ENCODE peak calls at places on chromosomes 11 and 22, in four cellular contexts. Y is GM20000, O is ovary, A is uterus. D is an unnamed sample.

GRCh38 chr11:2766166-2766565 is 66.4 kb upstream of the KCNQ1OT1 start:
- DNase-seq in Y (no peak), O (peak), A (no peak), D (no peak)

GRCh38 chr11:130088909-130089668 is 19.4 kb downstream of the APLP2 start:
- DNase-seq in Y (no peak), O (no peak), A (no peak), D (no peak)

GRCh38 chr11:34243620-34244493 is 114.0 kb downstream of the ABTB2 start:
- DNase-seq in Y (peak), O (no peak), A (no peak), D (no peak)

GRCh38 chr11:131592734-131593133 is 222.3 kb downstream of the NTM start:
- DNase-seq in Y (no peak), O (no peak), A (no peak), D (no peak)

GRCh38 chr22:27115816-27116256 is 458.4 kb downstream of the MIAT start:
- DNase-seq in Y (no peak), O (no peak), A (no peak), D (no peak)

GRCh38 chr11:117143390-117143789 is 697 bp upstream of the PAFAH1B2 start:
- DNase-seq in Y (peak), O (peak), A (peak), D (peak)

GRCh38 chr11:45593992-45594391 is 71.4 kb downstream of the CHST1 start:
- DNase-seq in Y (no peak), O (no peak), A (no peak), D (no peak)

GRCh38 chr11:133418218-133418617 is 114.1 kb downstream of the OPCML start:
- DNase-seq in Y (no peak), O (no peak), A (no peak), D (no peak)

GRCh38 chr11:44338031-44338430 is 28.1 kb upstream of the ALX4 start:
- DNase-seq in Y (no peak), O (no peak), A (no peak), D (no peak)

GRCh38 chr11:35163707-35164496 is 24.9 kb downstream of the CD44 start:
- DNase-seq in Y (peak), O (no peak), A (no peak), D (no peak)

GRCh38 chr11:117986981-117987495 is 844 bp downstream of the IL10RA start:
- DNase-seq in Y (peak), O (no peak), A (no peak), D (no peak)

GRCh38 chr11:92626624-92627023 is 342.8 kb upstream of the MTNR1B start:
- DNase-seq in Y (no peak), O (no peak), A (no peak), D (no peak)

GRCh38 chr11:105179542-105180278 is 40.1 kb upstream of the CARD18 start:
- DNase-seq in Y (no peak), O (no peak), A (no peak), D (no peak)

GRCh38 chr11:17148536-17148935 is 59.2 kb downstream of the PIK3C2A start:
- DNase-seq in Y (no peak), O (no peak), A (no peak), D (no peak)

GRCh38 chr11:36308577-36308976 is 12.5 kb downstream of the PRR5L start:
- DNase-seq in Y (no peak), O (no peak), A (no peak), D (no peak)

GRCh38 chr11:26276798-26277424 is 55.0 kb upstream of the ANO3 start:
- DNase-seq in Y (peak), O (no peak), A (peak), D (peak)

GRCh38 chr22:18952022-18952421 is 15.9 kb upstream of the PRODH start:
- DNase-seq in Y (no peak), O (no peak), A (no peak), D (no peak)

GRCh38 chr22:44398791-44399190 is 86.0 kb upstream of the SHISAL1 start:
- DNase-seq in Y (no peak), O (peak), A (peak), D (peak)

DNA sequence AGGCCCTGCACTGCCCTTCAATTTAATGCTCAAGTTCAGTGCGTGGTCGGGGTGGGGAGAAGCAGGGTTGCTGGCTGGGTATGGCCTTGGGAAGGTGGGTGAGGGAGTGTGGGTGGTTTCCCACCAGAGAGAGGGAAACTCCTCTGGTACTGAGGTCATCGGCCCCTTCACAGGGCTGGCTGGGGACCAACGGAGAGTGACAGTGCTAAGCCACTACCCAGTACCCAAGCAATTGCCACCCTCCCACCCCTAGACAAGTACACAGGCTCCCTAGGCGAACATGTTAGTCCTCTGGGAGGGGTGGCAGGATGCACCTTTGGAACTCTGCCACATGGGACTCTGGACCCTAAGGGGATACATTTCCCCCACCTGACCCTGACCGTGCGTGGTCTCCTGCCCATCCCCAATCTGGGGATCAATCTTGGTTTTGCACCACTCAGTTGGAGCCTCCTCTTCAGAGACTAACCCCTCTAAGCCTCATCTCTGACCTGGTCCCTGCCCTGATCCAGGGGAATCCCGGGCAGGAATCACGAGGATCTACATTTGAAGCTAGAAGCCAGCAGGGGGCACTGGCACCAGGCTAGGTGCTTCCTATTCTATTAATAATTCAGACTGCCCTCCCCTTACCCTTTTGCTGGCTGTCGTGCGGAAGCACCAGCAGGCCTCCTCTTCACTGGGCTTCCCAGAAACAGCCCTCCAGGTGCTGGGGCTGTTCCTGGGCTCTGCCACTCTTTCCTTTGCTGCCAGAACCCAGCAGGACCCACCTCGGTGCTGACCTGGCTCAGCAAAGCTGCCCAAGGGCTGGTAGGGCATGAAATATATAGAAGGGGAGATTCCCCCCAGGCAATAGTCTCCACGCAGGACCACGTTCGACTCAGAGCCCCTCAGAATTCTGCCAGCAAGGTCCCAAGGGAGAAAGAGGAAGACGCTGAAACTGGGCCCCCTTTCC is 377.7 kb downstream of the TENM4 start:
- DNase-seq in Y (no peak), O (no peak), A (no peak), D (no peak)
- TF ChIP-seq CTCF in Y (no peak), O (no peak), A (no peak), D (peak)

GRCh38 chr11:76695133-76695532 is 24.6 kb upstream of the LRRC32 start:
- DNase-seq in Y (no peak), O (no peak), A (no peak), D (no peak)
- TF ChIP-seq CTCF in Y (no peak), O (no peak), A (no peak), D (no peak)

GRCh38 chr22:32518848-32519247 is 44.2 kb downstream of the FBXO7 start:
- DNase-seq in Y (no peak), O (no peak), A (no peak), D (no peak)
- TF ChIP-seq CTCF in Y (peak), O (no peak), A (no peak), D (no peak)

GRCh38 chr11:86938900-86939880 is 16.0 kb downstream of the FZD4 start:
- DNase-seq in Y (peak), O (no peak), A (no peak), D (no peak)
- TF ChIP-seq CTCF in Y (peak), O (peak), A (peak), D (peak)

GRCh38 chr11:99739464-99740089 is 718.8 kb downstream of the CNTN5 start:
- DNase-seq in Y (peak), O (no peak), A (no peak), D (no peak)
- TF ChIP-seq CTCF in Y (no peak), O (no peak), A (peak), D (peak)

D was measured in left ventricle myocardium inferior.